ENCODE peak calls at places on chromosomes 4 and X, in five cellular contexts. L is fibroblast of pulmonary artery, T is endodermal cell, C is suprapubic skin, H is adrenal gland. Z is an unnamed sample.

GRCh38 chr4:65310586-65310985 is 359.7 kb downstream of the EPHA5 start:
- DNase-seq in L (no peak), H (no peak), T (no peak), C (no peak), Z (no peak)

GRCh38 chrX:3403748-3404147 is 57.3 kb upstream of the MXRA5 start:
- DNase-seq in C (no peak), H (no peak), L (no peak), T (no peak), Z (no peak)

GRCh38 chr4:137922721-137923120 is 319.4 kb downstream of the SLC7A11 start:
- DNase-seq in L (no peak), C (no peak), H (no peak), T (no peak), Z (no peak)

GRCh38 chrX:96183843-96184242 is 500.8 kb upstream of the DIAPH2 start:
- DNase-seq in H (no peak), L (peak), T (no peak), C (no peak), Z (no peak)

GRCh38 chr4:38565271-38566199 is 98.5 kb upstream of the KLF3 start:
- DNase-seq in H (no peak), L (peak), T (no peak), C (peak), Z (peak)

GRCh38 chrX:6067600-6067999 is 161.1 kb downstream of the NLGN4X start:
- DNase-seq in L (no peak), T (no peak), H (no peak), C (no peak), Z (no peak)

GRCh38 chrX:53631156-53631555 is 55.4 kb downstream of the HUWE1 start:
- DNase-seq in T (no peak), L (peak), C (no peak), H (no peak), Z (no peak)

GRCh38 chr4:159103406-159104131 is 690 bp downstream of the RAPGEF2 start:
- DNase-seq in L (peak), T (peak), H (peak), C (peak), Z (no peak)

GRCh38 chr4:41214158-41215146 is at the start of gene APBB2:
- DNase-seq in H (peak), C (peak), L (peak), T (peak), Z (peak)

GRCh38 chr4:23368081-23368697 is 521.7 kb downstream of the PPARGC1A start:
- DNase-seq in H (no peak), T (peak), C (no peak), L (no peak), Z (no peak)

GRCh38 chr4:153122855-153123254 is 81.4 kb upstream of the TRIM2 start:
- DNase-seq in L (no peak), H (no peak), T (no peak), C (no peak), Z (no peak)

GRCh38 chrX:150486011-150486410 is 82.4 kb upstream of the MTM1 start:
- DNase-seq in H (peak), T (peak), C (no peak), L (peak), Z (no peak)

GRCh38 chr4:147550626-147551250 is 66.5 kb upstream of the TMEM184C start:
- DNase-seq in T (no peak), H (no peak), L (peak), C (no peak), Z (no peak)

GRCh38 chr4:52659722-52660261 is 691 bp upstream of the USP46 start:
- DNase-seq in L (peak), T (peak), C (peak), H (peak), Z (no peak)

GRCh38 chrX:143754183-143754582 is 33.6 kb upstream of the SPANXN2 start:
- DNase-seq in H (no peak), T (no peak), C (no peak), L (no peak), Z (no peak)

GRCh38 chr4:52015366-52015765 is 4.8 kb downstream of the LRRC66 start:
- DNase-seq in L (peak), C (no peak), T (no peak), H (no peak), Z (no peak)

GRCh38 chr4:136524039-136524438 is 1008.3 kb downstream of the PCDH18 start:
- DNase-seq in H (no peak), C (no peak), L (no peak), T (no peak), Z (no peak)

GRCh38 chr4:112726041-112726440 is 89.1 kb downstream of the LARP7 start:
- DNase-seq in T (peak), L (no peak), H (no peak), C (no peak), Z (no peak)

GRCh38 chr4:173821851-173822250 is 291.8 kb upstream of the HAND2 start:
- DNase-seq in T (no peak), L (no peak), C (no peak), H (no peak), Z (peak)

GRCh38 chr4:125433453-125433852 is 118.7 kb downstream of the FAT4 start:
- DNase-seq in T (no peak), C (no peak), H (no peak), L (peak), Z (peak)

GRCh38 chr4:185998791-185999190 is 70.2 kb upstream of the TLR3 start:
- DNase-seq in T (no peak), H (no peak), L (no peak), C (no peak), Z (no peak)

GRCh38 chr4:94561249-94562024 is 109.7 kb downstream of the PDLIM5 start:
- DNase-seq in T (no peak), L (peak), C (no peak), H (no peak), Z (peak)

GRCh38 chrX:44431206-44431605 is 87.7 kb upstream of the EFHC2 start:
- DNase-seq in C (no peak), T (no peak), L (peak), H (no peak), Z (no peak)

GRCh38 chrX:15336023-15336413 is 695 bp upstream of the PIGA start:
- DNase-seq in L (peak), H (no peak), T (no peak), C (no peak), Z (no peak)

GRCh38 chrX:44244008-44244407 is 99.5 kb downstream of the EFHC2 start:
- DNase-seq in C (no peak), T (no peak), L (peak), H (no peak), Z (no peak)

GRCh38 chrX:56313308-56313707 is 81.2 kb downstream of the KLF8 start:
- DNase-seq in H (no peak), T (no peak), L (no peak), C (no peak), Z (no peak)

GRCh38 chr4:141686146-141686775 is 49.9 kb downstream of the IL15 start:
- DNase-seq in T (no peak), L (peak), C (no peak), H (no peak), Z (no peak)

GRCh38 chr4:83771113-83771705 is 235.3 kb downstream of the GPAT3 start:
- DNase-seq in C (no peak), T (peak), L (peak), H (no peak), Z (peak)

GRCh38 chr4:55979562-55979961 is 30.8 kb downstream of the CEP135 start:
- DNase-seq in H (no peak), C (no peak), T (no peak), L (no peak), Z (no peak)

GRCh38 chr4:47913858-47914218 is 545 bp downstream of the NFXL1 start:
- DNase-seq in C (peak), L (no peak), T (peak), H (peak), Z (no peak)

GRCh38 chrX:110853610-110854009 is 58.0 kb upstream of the CHRDL1 start:
- DNase-seq in T (peak), L (no peak), H (no peak), C (no peak), Z (no peak)

GRCh38 chr4:44638091-44638490 is 13.3 kb downstream of the YIPF7 start:
- DNase-seq in H (no peak), L (no peak), C (no peak), T (no peak), Z (no peak)

GRCh38 chr4:94126669-94127068 is 81.0 kb upstream of the SMARCAD1 start:
- DNase-seq in C (no peak), T (no peak), H (no peak), L (no peak), Z (no peak)

GRCh38 chr4:35541888-35542213 is 702.5 kb downstream of the ARAP2 start:
- DNase-seq in C (no peak), T (no peak), L (no peak), H (no peak), Z (no peak)

GRCh38 chr4:41505161-41505653 is 32.8 kb upstream of the LIMCH1 start:
- DNase-seq in L (peak), C (no peak), T (no peak), H (peak), Z (no peak)

GRCh38 chrX:112630187-112630586 is 49.6 kb downstream of the LHFPL1 start:
- DNase-seq in C (no peak), H (no peak), L (no peak), T (no peak), Z (no peak)

GRCh38 chrX:150704030-150704613 is 10.9 kb downstream of the MTMR1 start:
- DNase-seq in T (no peak), H (no peak), C (no peak), L (peak), Z (peak)

GRCh38 chr4:173493041-173493440 is 37.0 kb downstream of the HAND2 start:
- DNase-seq in C (no peak), T (no peak), H (no peak), L (no peak), Z (no peak)

GRCh38 chr4:37976991-37977470 is 16.8 kb downstream of the PTTG2 start:
- DNase-seq in L (peak), C (peak), T (peak), H (peak), Z (no peak)

GRCh38 chr4:57156242-57156990 is 46.2 kb upstream of the IGFBP7 start:
- DNase-seq in L (no peak), C (no peak), H (no peak), T (no peak), Z (no peak)

DNA sequence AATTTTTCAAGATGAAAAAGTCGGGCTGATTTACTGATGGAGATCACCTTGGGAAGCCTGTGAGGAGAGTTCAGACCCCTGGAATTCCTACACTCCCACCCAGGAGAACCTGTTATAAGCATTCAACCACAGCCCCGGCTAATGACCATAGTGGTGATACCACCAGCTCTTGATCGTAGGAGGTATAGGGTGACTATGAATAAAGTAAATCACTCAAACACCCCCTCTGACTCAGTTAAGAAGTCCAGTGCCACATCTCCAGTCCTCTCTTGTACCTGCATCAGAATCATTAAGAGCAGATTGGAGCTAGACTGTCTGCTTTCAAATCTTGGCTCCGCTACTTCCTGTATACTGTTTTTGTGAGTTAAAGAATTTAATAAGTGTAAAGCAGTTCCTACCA is 565.0 kb upstream of the DIPK2B start:
- DNase-seq in L (no peak), T (no peak), H (no peak), C (no peak), Z (no peak)
- H3K4me3 ChIP-seq in L (no peak), T (no peak), H (no peak), C (no peak), Z (peak)

DNA sequence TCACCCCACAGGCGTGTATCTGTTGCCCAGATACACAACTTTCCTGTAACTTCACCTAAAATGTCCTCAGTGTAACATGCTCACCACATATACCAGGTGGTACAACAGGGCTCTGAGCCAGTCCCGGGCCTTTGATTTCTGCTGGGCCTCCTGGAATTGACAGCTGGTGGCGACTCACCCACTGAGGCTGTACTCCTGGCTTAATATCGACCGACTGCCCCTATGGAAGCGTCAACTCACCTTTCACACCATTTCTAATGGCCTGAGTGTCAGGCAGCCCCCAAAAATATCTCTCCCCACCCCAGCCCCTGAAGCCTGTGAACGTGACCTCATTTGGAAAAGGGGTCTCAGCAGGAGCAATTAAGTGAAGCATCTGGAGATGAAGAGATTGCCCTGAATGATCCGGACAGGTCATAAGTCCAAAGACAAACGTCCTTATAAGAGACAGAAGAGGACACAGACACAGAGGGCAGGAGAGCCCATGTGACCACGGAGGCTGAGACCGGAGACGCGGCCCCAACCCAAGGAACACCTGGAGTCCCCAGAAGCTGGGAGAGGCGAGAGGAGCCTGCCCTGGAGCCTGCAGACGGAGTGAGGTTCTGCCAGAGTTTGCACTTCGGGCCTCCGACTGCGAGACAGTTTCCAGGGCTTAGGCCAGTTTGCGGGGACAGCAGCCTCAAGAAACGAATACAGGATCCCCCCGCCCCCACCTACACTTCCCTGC is 12.6 kb upstream of the MXD4 start:
- DNase-seq in L (no peak), H (no peak), T (no peak), C (no peak), Z (no peak)
- TF ChIP-seq CTCF in L (no peak), H (no peak), T (no peak), C (no peak), Z (no peak)

GRCh38 chrX:107272431-107272921 is 66.1 kb downstream of the DNAAF6 start:
- DNase-seq in C (no peak), L (no peak), H (no peak), T (peak), Z (no peak)
- H3K4me3 ChIP-seq in C (no peak), L (no peak), H (no peak), T (peak), Z (no peak)

GRCh38 chrX:66020578-66021406 is 19.1 kb downstream of the VSIG4 start:
- DNase-seq in L (no peak), C (no peak), H (no peak), T (no peak), Z (no peak)
- TF ChIP-seq CTCF in L (no peak), C (no peak), H (no peak), T (no peak), Z (no peak)

DNA sequence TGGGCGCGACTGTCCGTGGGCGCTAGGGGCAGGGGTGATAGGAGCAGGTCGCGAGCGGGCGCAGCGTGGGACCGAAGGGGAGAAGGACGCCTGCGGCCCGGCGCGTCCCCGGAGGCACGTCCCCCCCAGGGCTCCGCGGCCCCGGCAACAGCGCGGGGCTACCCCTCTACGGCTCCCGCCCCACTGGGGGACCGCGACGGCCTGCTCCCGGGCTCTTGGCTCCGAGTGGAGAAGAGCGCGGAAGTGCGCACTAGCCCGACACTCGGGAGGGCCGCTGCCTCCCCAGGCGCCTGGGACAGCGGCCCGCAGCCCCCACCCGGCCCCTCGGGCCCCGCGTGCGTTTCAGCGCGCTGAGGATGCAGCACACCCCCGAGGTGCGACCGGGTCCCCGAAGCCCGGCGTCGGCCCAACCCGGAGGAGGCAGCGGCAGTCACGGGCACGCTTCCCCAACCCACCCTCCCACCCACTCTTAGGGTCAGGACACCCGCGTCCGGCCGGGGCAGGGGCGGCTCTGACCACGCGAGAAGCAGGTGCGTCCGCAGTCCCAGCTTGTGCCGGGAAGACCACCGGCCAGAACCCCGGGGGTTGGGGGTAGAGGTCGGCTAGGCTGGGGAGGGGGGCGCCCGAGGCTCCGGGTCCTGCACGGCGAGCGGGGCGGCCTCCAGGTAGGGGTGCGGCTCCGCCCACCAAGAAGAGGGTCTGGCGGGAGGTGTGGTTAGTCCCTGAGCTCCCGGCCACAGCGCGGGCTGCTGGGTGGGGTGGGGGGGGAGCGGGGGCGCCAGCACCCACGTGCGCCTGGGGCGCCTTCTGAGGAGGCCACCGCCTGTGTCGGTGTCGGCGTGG is 18.5 kb upstream of the NAT8L start:
- DNase-seq in H (no peak), T (peak), C (peak), L (no peak), Z (no peak)
- H3K4me3 ChIP-seq in H (no peak), T (peak), C (peak), L (peak), Z (peak)

DNA sequence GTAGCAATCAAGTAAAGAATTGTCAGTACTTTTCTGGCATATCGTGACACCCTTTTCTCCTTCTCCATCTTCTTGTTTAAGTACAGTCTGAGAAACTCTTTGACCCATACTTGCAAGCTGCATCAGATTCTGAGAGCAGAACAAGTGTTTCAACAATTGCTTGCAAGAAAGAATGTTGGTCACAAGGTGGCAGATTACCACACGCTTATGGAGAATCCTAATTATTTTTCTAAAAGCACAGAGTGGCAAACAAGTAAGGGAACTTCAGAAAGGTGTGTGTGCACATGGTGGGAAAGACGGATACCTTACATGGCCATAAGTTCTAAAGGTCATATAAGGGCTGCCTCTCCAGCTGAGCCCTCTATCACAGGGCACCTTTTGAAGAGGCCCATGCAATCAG is 136.4 kb upstream of the FGF13 start:
- DNase-seq in L (peak), C (no peak), T (no peak), H (no peak), Z (no peak)
- TF ChIP-seq CTCF in L (no peak), C (no peak), T (peak), H (peak), Z (no peak)

GRCh38 chr4:25879991-25880641 is 17.3 kb upstream of the SEL1L3 start:
- DNase-seq in H (no peak), C (no peak), L (peak), T (no peak), Z (peak)

GRCh38 chr4:25881187-25881586 is 18.4 kb upstream of the SEL1L3 start:
- DNase-seq in L (no peak), C (no peak), H (no peak), T (no peak), Z (no peak)

GRCh38 chr4:25884040-25884788 is 21.4 kb upstream of the SEL1L3 start:
- DNase-seq in L (peak), C (no peak), T (no peak), H (no peak), Z (peak)

GRCh38 chr4:25882226-25882625 is 19.4 kb upstream of the SEL1L3 start:
- DNase-seq in T (no peak), C (no peak), L (no peak), H (no peak), Z (no peak)

DNA sequence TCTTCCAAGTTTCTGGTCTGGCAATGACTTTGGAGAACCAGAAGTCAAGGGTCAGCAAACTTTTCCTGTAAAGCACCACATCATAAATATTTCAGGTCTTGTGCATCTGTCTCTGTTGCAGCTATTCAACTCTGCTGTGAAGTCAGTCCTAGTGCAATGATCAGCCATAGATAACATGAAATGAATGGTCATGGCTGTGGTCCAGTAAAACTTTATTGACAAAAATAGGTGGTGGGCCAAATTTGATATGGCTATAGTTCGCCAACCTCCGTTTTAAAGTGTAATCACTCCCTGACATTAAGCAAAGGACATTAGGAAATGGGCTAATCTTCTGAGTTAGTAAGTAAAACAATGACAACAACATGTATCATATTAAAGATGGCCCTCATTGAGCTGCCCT is 20.8 kb upstream of the SEL1L3 start:
- DNase-seq in L (peak), C (no peak), H (no peak), T (no peak), Z (no peak)
- H3K4me3 ChIP-seq in L (no peak), C (no peak), H (no peak), T (no peak), Z (no peak)

GRCh38 chrX:16807548-16807947 is 21.3 kb downstream of the TXLNG start:
- DNase-seq in C (no peak), L (peak), H (no peak), T (peak), Z (no peak)
- TF ChIP-seq CTCF in C (no peak), L (peak), H (no peak), T (peak), Z (no peak)